ENCODE peak calls at places on chromosomes 5 and 9, in four cellular contexts. N is stimulated activated naive CD8-positive, alpha-beta T cell treated with anti-CD3 and anti-CD28 coated beads, Interleukin-15, Interleukin-2, amounts not matched to agents 100 U/mL and 50 U/mL, for 24 hours; M is stimulated activated CD4-positive, alpha-beta T cell treated with anti-CD3 and anti-CD28 coated beads, TNF-alpha, amount 100 ng/mL, for 4 hours; B is GDM1. I is an unnamed sample.

GRCh38 chr5:1424716-1425115 is 20.5 kb downstream of the SLC6A3 start:
- DNase-seq in N (no peak), M (no peak), B (no peak), I (no peak)

GRCh38 chr9:110048976-110049698 is 158.8 kb downstream of the C9orf152 start:
- DNase-seq in N (peak), M (no peak), B (no peak), I (peak)

GRCh38 chr9:123063172-123063508 is 29.7 kb downstream of the GPR21 start:
- DNase-seq in N (no peak), M (no peak), B (no peak), I (no peak)

GRCh38 chr9:133665096-133665495 is 28.9 kb downstream of the DBH start:
- DNase-seq in N (no peak), M (no peak), B (no peak), I (no peak)

GRCh38 chr5:93915142-93915553 is 173.7 kb upstream of the POU5F2 start:
- DNase-seq in N (no peak), M (no peak), B (no peak), I (no peak)

GRCh38 chr5:143214890-143215289 is 188.6 kb downstream of the NR3C1 start:
- DNase-seq in N (no peak), M (no peak), B (no peak), I (no peak)

GRCh38 chr9:97853844-97854695 is 1.0 kb downstream of the FOXE1 start:
- DNase-seq in N (peak), M (peak), B (peak), I (no peak)

GRCh38 chr5:8913522-8913921 is 632.4 kb downstream of the SEMA5A start:
- DNase-seq in N (no peak), M (no peak), B (no peak), I (no peak)

GRCh38 chr5:131386779-131387178 is 122.9 kb downstream of the CDC42SE2 start:
- DNase-seq in N (no peak), M (no peak), B (no peak), I (no peak)

GRCh38 chr5:159552751-159553150 is 222.5 kb upstream of the IL12B start:
- DNase-seq in N (no peak), M (no peak), B (no peak), I (no peak)

GRCh38 chr5:51997908-51998307 is 614.7 kb downstream of the ISL1 start:
- DNase-seq in N (no peak), M (no peak), B (no peak), I (no peak)

GRCh38 chr5:23419115-23419514 is 88.3 kb upstream of the PRDM9 start:
- DNase-seq in N (no peak), M (no peak), B (no peak), I (no peak)

GRCh38 chr5:62603934-62604333 is 25.3 kb downstream of the LRRC70 start:
- DNase-seq in N (no peak), M (no peak), B (no peak), I (no peak)

GRCh38 chr5:161921781-161922180 is 73.9 kb downstream of the GABRA1 start:
- DNase-seq in N (no peak), M (no peak), B (no peak), I (no peak)

GRCh38 chr5:122835681-122836080 is 9.7 kb upstream of the SNX24 start:
- DNase-seq in N (no peak), M (no peak), B (no peak), I (no peak)

GRCh38 chr5:173623789-173624188 is 7.3 kb upstream of the BOD1 start:
- DNase-seq in N (no peak), M (no peak), B (no peak), I (no peak)

GRCh38 chr9:5846501-5846921 is 13.6 kb upstream of the ERMP1 start:
- DNase-seq in N (no peak), M (no peak), B (no peak), I (no peak)

GRCh38 chr9:107465467-107466451 is 23.8 kb downstream of the KLF4 start:
- DNase-seq in N (peak), M (no peak), B (no peak), I (peak)

GRCh38 chr5:62538017-62538942 is 40.3 kb upstream of the LRRC70 start:
- DNase-seq in N (no peak), M (no peak), B (no peak), I (no peak)

GRCh38 chr5:14914603-14915277 is 43.2 kb upstream of the ANKH start:
- DNase-seq in N (no peak), M (no peak), B (no peak), I (no peak)

GRCh38 chr9:135040892-135041291 is 46.6 kb upstream of the OLFM1 start:
- DNase-seq in N (no peak), M (no peak), B (no peak), I (peak)

GRCh38 chr9:119639287-119639955 is 270.2 kb upstream of the BRINP1 start:
- DNase-seq in N (no peak), M (no peak), B (no peak), I (no peak)

GRCh38 chr5:135034186-135034962 is at the start of gene PITX1:
- DNase-seq in N (peak), M (peak), B (no peak), I (no peak)

GRCh38 chr9:130453487-130453886 is 8.7 kb downstream of the ASS1 start:
- DNase-seq in N (no peak), M (no peak), B (no peak), I (no peak)

GRCh38 chr5:83387041-83387440 is 84.5 kb upstream of the VCAN start:
- DNase-seq in N (no peak), M (no peak), B (no peak), I (no peak)